ENCODE peak calls at places on chromosomes 3 and 15, in seven cellular contexts. W is PC-3, G is H1, N is B cell, D is thoracic aorta, L is breast epithelium, M is HCT116. U is an unnamed sample.

GRCh38 chr3:72446406-72447058 is 401.7 kb downstream of the SHQ1 start:
- DNase-seq in W (peak; percentile 49), G (no peak), N (no peak), D (no peak), L (peak; percentile 26), M (no peak), U (no peak)

GRCh38 chr15:100335335-100335999 is 6.3 kb downstream of the ADAMTS17 start:
- DNase-seq in W (peak; percentile 19), G (no peak), N (no peak), D (no peak), L (peak; percentile 62), M (no peak), U (peak; percentile 30)

GRCh38 chr15:52466716-52467115 is 62.0 kb downstream of the MYO5A start:
- DNase-seq in W (no peak), G (no peak), N (no peak), D (no peak), L (no peak), M (no peak), U (no peak)

GRCh38 chr3:171393032-171393744 is 67.0 kb downstream of the TNIK start:
- DNase-seq in W (no peak), G (peak; percentile 19), N (no peak), D (no peak), L (no peak), M (no peak), U (no peak)

GRCh38 chr15:40928975-40929729 is at the start of gene DLL4:
- DNase-seq in W (peak; percentile 77), G (no peak), N (peak; percentile 73), D (no peak), L (peak; percentile 44), M (peak; percentile 71), U (peak; percentile 36)

GRCh38 chr3:62065985-62066693 is 307.2 kb downstream of the FEZF2 start:
- DNase-seq in W (no peak), G (no peak), N (no peak), D (no peak), L (no peak), M (no peak), U (no peak)

GRCh38 chr3:103532986-103533385 is 1098.2 kb downstream of the ZPLD1 start:
- DNase-seq in W (no peak), G (no peak), N (no peak), D (no peak), L (no peak), M (no peak), U (no peak)

GRCh38 chr3:16570113-16570512 is 35.1 kb downstream of the DAZL start:
- DNase-seq in W (peak; percentile 41), G (no peak), N (no peak), D (no peak), L (no peak), M (no peak), U (no peak)

GRCh38 chr3:188322135-188322892 is 168.4 kb downstream of the LPP start:
- DNase-seq in W (no peak), G (no peak), N (no peak), D (no peak), L (no peak), M (no peak), U (no peak)

GRCh38 chr15:40310001-40310959 is 2.5 kb upstream of the PLCB2 start:
- DNase-seq in W (peak; percentile 68), G (no peak), N (peak; percentile 56), D (no peak), L (no peak), M (peak; percentile 40), U (peak; percentile 70)

GRCh38 chr3:48634661-48635221 is 520 bp downstream of the SLC26A6 start:
- DNase-seq in W (peak; percentile 53), G (peak; percentile 46), N (peak; percentile 75), D (peak; percentile 36), L (no peak), M (no peak), U (peak; percentile 52)

GRCh38 chr15:34338347-34338746 is 766 bp upstream of the SLC12A6 start:
- DNase-seq in W (no peak), G (no peak), N (no peak), D (no peak), L (no peak), M (no peak), U (no peak)

GRCh38 chr3:125160911-125161371 is 51.6 kb downstream of the SLC12A8 start:
- DNase-seq in W (no peak), G (no peak), N (no peak), D (no peak), L (no peak), M (no peak), U (no peak)

GRCh38 chr15:74013374-74013893 is 18.9 kb downstream of the PML start:
- DNase-seq in W (no peak), G (no peak), N (no peak), D (no peak), L (no peak), M (no peak), U (no peak)

GRCh38 chr3:169286992-169287391 is 376.5 kb downstream of the MECOM start:
- DNase-seq in W (no peak), G (no peak), N (no peak), D (no peak), L (no peak), M (no peak), U (no peak)

GRCh38 chr3:142890592-142890991 is 1.7 kb upstream of the PCOLCE2 start:
- DNase-seq in W (no peak), G (no peak), N (no peak), D (no peak), L (no peak), M (no peak), U (no peak)

GRCh38 chr3:149512073-149512782 is 37.7 kb downstream of the TM4SF4 start:
- DNase-seq in W (peak; percentile 84), G (no peak), N (peak; percentile 38), D (no peak), L (peak; percentile 57), M (peak; percentile 50), U (peak; percentile 82)

GRCh38 chr3:48222616-48223513 is at the start of gene CAMP:
- DNase-seq in W (peak; percentile 91), G (no peak), N (peak; percentile 57), D (no peak), L (peak; percentile 87), M (no peak), U (peak; percentile 92)

GRCh38 chr15:52171386-52171785 is 19.8 kb downstream of the GNB5 start:
- DNase-seq in W (no peak), G (no peak), N (no peak), D (no peak), L (no peak), M (no peak), U (no peak)

GRCh38 chr15:29081781-29082180 is 187.8 kb downstream of the NSMCE3 start:
- DNase-seq in W (no peak), G (no peak), N (no peak), D (no peak), L (no peak), M (no peak), U (no peak)

GRCh38 chr3:77348244-77348855 is 308.5 kb downstream of the ROBO2 start:
- DNase-seq in W (peak; percentile 63), G (peak; percentile 50), N (no peak), D (no peak), L (no peak), M (no peak), U (peak; percentile 24)

GRCh38 chr3:129120254-129121004 is 1.2 kb downstream of the RAB43 start:
- DNase-seq in W (peak; percentile 88), G (peak; percentile 62), N (peak; percentile 94), D (peak; percentile 68), L (peak; percentile 91), M (peak; percentile 51), U (peak; percentile 94)
- TF ChIP-seq CTCF in W (no peak), G (peak; percentile 23), N (peak; percentile 30), D (peak; percentile 44), L (peak; percentile 64), M (no peak), U (no peak)

DNA sequence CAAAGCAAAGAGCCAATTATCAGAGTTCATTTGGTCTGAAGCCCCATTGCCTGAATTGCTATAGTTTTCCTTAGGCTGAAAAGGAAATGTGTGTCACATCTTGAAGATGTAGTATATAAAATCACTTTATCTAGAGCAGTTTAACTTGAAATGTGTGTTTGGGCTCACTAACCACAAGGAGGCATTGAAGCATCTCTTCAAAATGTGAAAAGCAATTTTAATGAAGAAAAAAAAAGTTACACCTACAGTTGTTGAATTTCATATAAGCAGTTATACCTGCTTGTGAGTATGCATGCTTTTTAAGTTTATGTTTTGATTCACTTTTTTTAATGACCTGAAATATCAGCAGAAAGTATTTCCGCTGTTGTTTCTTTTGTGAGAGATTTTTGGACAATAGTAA is 129.3 kb downstream of the IQCH start:
- DNase-seq in W (peak; percentile 15), G (no peak), N (no peak), D (no peak), L (no peak), M (no peak), U (no peak)
- TF ChIP-seq CTCF in W (peak; percentile 47), G (no peak), N (no peak), D (no peak), L (no peak), M (peak; percentile 19), U (no peak)

DNA sequence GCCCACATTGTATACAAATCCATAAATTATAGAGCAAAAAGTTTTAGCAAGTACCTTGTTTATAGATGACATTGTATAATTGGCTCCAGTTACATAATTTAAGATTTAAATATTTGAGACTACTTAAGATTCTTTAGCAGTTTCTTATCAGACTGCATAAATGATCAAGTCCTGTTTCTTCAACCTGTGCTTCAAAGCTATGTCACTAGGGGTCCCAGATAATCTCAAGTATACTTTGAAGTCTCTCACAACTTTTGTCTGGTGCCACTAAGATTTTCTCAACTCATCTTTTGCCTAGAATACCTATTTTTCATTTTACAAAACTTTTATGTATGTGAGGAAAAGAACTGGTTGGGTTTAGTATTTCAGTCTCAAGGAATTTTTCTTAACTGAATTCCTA is 205.5 kb downstream of the STAG1 start:
- DNase-seq in W (peak; percentile 24), G (no peak), N (no peak), D (no peak), L (no peak), M (peak; percentile 10), U (no peak)
- TF ChIP-seq CTCF in W (peak; percentile 38), G (no peak), N (no peak), D (no peak), L (no peak), M (peak; percentile 36), U (peak; percentile 32)

GRCh38 chr3:6803652-6804051 is 57.3 kb upstream of the GRM7 start:
- DNase-seq in W (no peak), G (no peak), N (no peak), D (no peak), L (no peak), M (no peak), U (no peak)

GRCh38 chr3:6805236-6805635 is 55.7 kb upstream of the GRM7 start:
- DNase-seq in W (peak; percentile 58), G (no peak), N (no peak), D (no peak), L (no peak), M (no peak), U (no peak)

DNA sequence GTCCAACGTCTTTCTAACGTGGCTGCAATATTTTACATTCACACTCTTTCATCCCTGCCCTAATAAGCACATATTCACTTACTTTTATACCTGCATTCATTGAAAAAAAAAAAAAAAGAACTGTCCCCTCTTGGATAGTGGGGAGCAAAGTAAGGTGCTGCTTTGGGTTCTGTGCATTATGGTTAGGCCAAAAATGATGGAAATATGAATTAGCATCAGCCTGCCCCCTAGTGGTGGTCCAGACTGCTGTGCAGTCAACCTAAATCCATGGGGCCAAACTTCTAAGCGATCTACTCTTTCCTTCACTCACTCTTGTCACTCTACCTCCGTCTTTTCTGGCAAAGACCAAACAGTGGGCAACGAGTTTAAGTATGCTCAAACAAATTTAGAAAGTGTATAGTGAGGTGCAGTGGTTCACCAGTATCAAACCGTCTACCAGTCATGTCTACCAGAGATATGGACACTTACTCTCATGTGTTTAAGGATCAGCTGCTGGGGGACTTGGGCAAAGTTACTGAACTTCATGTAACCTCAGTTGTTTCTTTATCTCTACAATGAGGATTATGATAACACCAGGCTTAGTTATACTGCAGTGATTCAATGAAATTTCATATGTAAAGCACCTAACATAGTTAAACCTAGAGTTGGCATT is 61.5 kb upstream of the GRM7 start:
- DNase-seq in W (peak; percentile 42), G (no peak), N (peak; percentile 19), D (no peak), L (no peak), M (peak; percentile 19), U (peak; percentile 14)
- TF ChIP-seq CTCF in W (peak; percentile 85), G (peak; percentile 56), N (peak; percentile 92), D (peak; percentile 40), L (peak; percentile 56), M (peak; percentile 27), U (peak; percentile 44)